ENCODE peak calls at places on chromosomes 6 and 20, in six cellular contexts. One of them, this sample, is unnamed.

GRCh38 chr6:132530293-132530974 is 7.6 kb upstream of the TAAR9 start:
- DNase-seq in OCI-M1: peak
- DNase-seq in neural crest cell: peak
- DNase-seq in left colon: peak
- DNase-seq in heart right ventricle: no peak
- DNase-seq in T follicular helper cell: peak
- DNase-seq in this sample: peak

GRCh38 chr6:132365319-132365907 is 35.9 kb downstream of the MOXD1 start:
- DNase-seq in neural crest cell: no peak
- DNase-seq in OCI-M1: no peak
- DNase-seq in heart right ventricle: no peak
- DNase-seq in left colon: no peak
- DNase-seq in T follicular helper cell: no peak
- DNase-seq in this sample: no peak

GRCh38 chr6:155867682-155868081 is 412.0 kb upstream of the NOX3 start:
- DNase-seq in left colon: no peak
- DNase-seq in neural crest cell: no peak
- DNase-seq in OCI-M1: no peak
- DNase-seq in heart right ventricle: no peak
- DNase-seq in T follicular helper cell: no peak
- DNase-seq in this sample: no peak

GRCh38 chr6:118748311-118749062 is 97.1 kb upstream of the CEP85L start:
- DNase-seq in heart right ventricle: peak
- DNase-seq in left colon: no peak
- DNase-seq in neural crest cell: no peak
- DNase-seq in T follicular helper cell: no peak
- DNase-seq in OCI-M1: no peak
- DNase-seq in this sample: peak

GRCh38 chr6:14292119-14292518 is 174.5 kb downstream of the CD83 start:
- DNase-seq in T follicular helper cell: no peak
- DNase-seq in neural crest cell: no peak
- DNase-seq in heart right ventricle: no peak
- DNase-seq in left colon: no peak
- DNase-seq in OCI-M1: no peak
- DNase-seq in this sample: peak

GRCh38 chr6:166691741-166692140 is 64.7 kb upstream of the RPS6KA2 start:
- DNase-seq in left colon: no peak
- DNase-seq in T follicular helper cell: no peak
- DNase-seq in heart right ventricle: no peak
- DNase-seq in OCI-M1: no peak
- DNase-seq in neural crest cell: no peak
- DNase-seq in this sample: no peak

GRCh38 chr6:135062735-135063134 is 8.1 kb upstream of the HBS1L start:
- DNase-seq in T follicular helper cell: no peak
- DNase-seq in heart right ventricle: no peak
- DNase-seq in neural crest cell: no peak
- DNase-seq in left colon: peak
- DNase-seq in OCI-M1: no peak
- DNase-seq in this sample: no peak

GRCh38 chr20:57791946-57792328 is 82.1 kb upstream of the PMEPA1 start:
- DNase-seq in OCI-M1: no peak
- DNase-seq in neural crest cell: no peak
- DNase-seq in heart right ventricle: no peak
- DNase-seq in left colon: no peak
- DNase-seq in T follicular helper cell: no peak
- DNase-seq in this sample: no peak

GRCh38 chr20:346640-347316 is at the start of gene NRSN2:
- DNase-seq in OCI-M1: peak
- DNase-seq in heart right ventricle: peak
- DNase-seq in neural crest cell: peak
- DNase-seq in left colon: peak
- DNase-seq in T follicular helper cell: no peak
- DNase-seq in this sample: peak

GRCh38 chr6:35484921-35485392 is 11.9 kb downstream of the TEAD3 start:
- DNase-seq in left colon: no peak
- DNase-seq in T follicular helper cell: no peak
- DNase-seq in neural crest cell: no peak
- DNase-seq in heart right ventricle: no peak
- DNase-seq in OCI-M1: no peak
- DNase-seq in this sample: no peak

GRCh38 chr6:150347845-150348244 is 21.0 kb upstream of the IYD start:
- DNase-seq in left colon: no peak
- DNase-seq in OCI-M1: no peak
- DNase-seq in heart right ventricle: no peak
- DNase-seq in neural crest cell: no peak
- DNase-seq in T follicular helper cell: no peak
- DNase-seq in this sample: no peak

GRCh38 chr20:59390437-59390836 is 90.0 kb downstream of the EDN3 start:
- DNase-seq in T follicular helper cell: no peak
- DNase-seq in neural crest cell: no peak
- DNase-seq in OCI-M1: no peak
- DNase-seq in left colon: no peak
- DNase-seq in heart right ventricle: no peak
- DNase-seq in this sample: no peak

GRCh38 chr6:115896538-115897129 is 164.1 kb downstream of the FRK start:
- DNase-seq in T follicular helper cell: no peak
- DNase-seq in OCI-M1: peak
- DNase-seq in heart right ventricle: no peak
- DNase-seq in left colon: no peak
- DNase-seq in neural crest cell: peak
- DNase-seq in this sample: no peak

GRCh38 chr6:26473758-26474438 is 16.1 kb downstream of the BTN2A1 start:
- DNase-seq in heart right ventricle: peak
- DNase-seq in OCI-M1: peak
- DNase-seq in neural crest cell: peak
- DNase-seq in T follicular helper cell: peak
- DNase-seq in left colon: peak
- DNase-seq in this sample: peak

GRCh38 chr20:2000286-2000685 is 6.4 kb upstream of the PDYN start:
- DNase-seq in T follicular helper cell: no peak
- DNase-seq in left colon: no peak
- DNase-seq in OCI-M1: no peak
- DNase-seq in heart right ventricle: no peak
- DNase-seq in neural crest cell: no peak
- DNase-seq in this sample: no peak

GRCh38 chr6:79512014-79512413 is 25.2 kb downstream of the LCA5 start:
- DNase-seq in left colon: no peak
- DNase-seq in neural crest cell: no peak
- DNase-seq in T follicular helper cell: no peak
- DNase-seq in heart right ventricle: no peak
- DNase-seq in OCI-M1: no peak
- DNase-seq in this sample: peak

GRCh38 chr20:22285555-22285954 is 298.8 kb downstream of the FOXA2 start:
- DNase-seq in neural crest cell: no peak
- DNase-seq in T follicular helper cell: no peak
- DNase-seq in heart right ventricle: no peak
- DNase-seq in left colon: no peak
- DNase-seq in OCI-M1: peak
- DNase-seq in this sample: no peak

GRCh38 chr20:13703265-13703664 is 64.5 kb upstream of the TASP1 start:
- DNase-seq in left colon: no peak
- DNase-seq in neural crest cell: no peak
- DNase-seq in heart right ventricle: no peak
- DNase-seq in OCI-M1: no peak
- DNase-seq in T follicular helper cell: no peak
- DNase-seq in this sample: no peak

GRCh38 chr6:126947070-126947469 is 171.4 kb upstream of the RSPO3 start:
- DNase-seq in OCI-M1: no peak
- DNase-seq in left colon: peak
- DNase-seq in neural crest cell: no peak
- DNase-seq in T follicular helper cell: no peak
- DNase-seq in heart right ventricle: no peak
- DNase-seq in this sample: no peak

This sample was measured in DMS79.